ENCODE peak calls at places on chromosome 20, in eight cellular contexts. W is HepG2, M is transverse colon, Y is H1, L is ovary, F is stomach, V is K562, R is A549. D is an unnamed sample.

GRCh38 chr20:45059022-45059728 is 41.8 kb downstream of the KCNS1 start:
- DNase-seq in W (no peak), M (no peak), Y (no peak), L (no peak), F (no peak), V (no peak), R (no peak), D (no peak)

GRCh38 chr20:2692886-2693285 is 306 bp downstream of the EBF4 start:
- DNase-seq in W (no peak), M (no peak), Y (no peak), L (no peak), F (peak), V (peak), R (peak), D (no peak)

GRCh38 chr20:50335866-50336265 is 145.2 kb downstream of the CEBPB start:
- DNase-seq in W (no peak), M (no peak), Y (no peak), L (no peak), F (no peak), V (no peak), R (no peak), D (no peak)

GRCh38 chr20:43938932-43939761 is 24.5 kb downstream of the TOX2 start:
- DNase-seq in W (peak), M (peak), Y (no peak), L (no peak), F (no peak), V (no peak), R (peak), D (no peak)

GRCh38 chr20:51924509-51924908 is 122.2 kb upstream of the SALL4 start:
- DNase-seq in W (no peak), M (no peak), Y (no peak), L (no peak), F (no peak), V (no peak), R (no peak), D (no peak)

GRCh38 chr20:38032585-38033329 is 499 bp downstream of the TTI1 start:
- DNase-seq in W (peak), M (no peak), Y (no peak), L (no peak), F (no peak), V (no peak), R (no peak), D (no peak)

GRCh38 chr20:11697055-11697454 is 220.6 kb upstream of the BTBD3 start:
- DNase-seq in W (no peak), M (no peak), Y (no peak), L (no peak), F (no peak), V (no peak), R (no peak), D (no peak)

GRCh38 chr20:2873747-2874041 is 413 bp downstream of the PTPRA start:
- DNase-seq in W (peak), M (peak), Y (no peak), L (peak), F (peak), V (no peak), R (peak), D (no peak)

GRCh38 chr20:32539817-32540675 is 45.1 kb downstream of the NOL4L start:
- DNase-seq in W (peak), M (peak), Y (no peak), L (no peak), F (peak), V (peak), R (no peak), D (no peak)

GRCh38 chr20:4384961-4385360 is 336.7 kb upstream of the PRND start:
- DNase-seq in W (no peak), M (no peak), Y (no peak), L (no peak), F (no peak), V (no peak), R (no peak), D (no peak)

GRCh38 chr20:23623666-23624065 is 14.1 kb downstream of the CST3 start:
- DNase-seq in W (no peak), M (no peak), Y (no peak), L (no peak), F (no peak), V (no peak), R (no peak), D (no peak)

GRCh38 chr20:37265152-37265551 is 3.5 kb upstream of the GHRH start:
- DNase-seq in W (no peak), M (no peak), Y (no peak), L (no peak), F (no peak), V (no peak), R (no peak), D (no peak)

GRCh38 chr20:33559212-33559611 is 69.3 kb downstream of the CBFA2T2 start:
- DNase-seq in W (no peak), M (no peak), Y (no peak), L (no peak), F (no peak), V (no peak), R (no peak), D (no peak)

GRCh38 chr20:44720994-44721784 is 6.0 kb downstream of the CCN5 start:
- DNase-seq in W (no peak), M (no peak), Y (no peak), L (peak), F (peak), V (no peak), R (no peak), D (no peak)

GRCh38 chr20:33791959-33792597 is 19.1 kb upstream of the CHMP4B start:
- DNase-seq in W (peak), M (peak), Y (peak), L (no peak), F (peak), V (peak), R (peak), D (peak)

GRCh38 chr20:3262566-3262965 is 23.6 kb upstream of the SLC4A11 start:
- DNase-seq in W (no peak), M (no peak), Y (no peak), L (no peak), F (no peak), V (no peak), R (no peak), D (no peak)

GRCh38 chr20:2767768-2768631 is 32.4 kb downstream of the CPXM1 start:
- DNase-seq in W (no peak), M (no peak), Y (no peak), L (no peak), F (peak), V (no peak), R (no peak), D (no peak)

GRCh38 chr20:32362924-32363364 is 4.8 kb downstream of the ASXL1 start:
- DNase-seq in W (peak), M (no peak), Y (no peak), L (no peak), F (no peak), V (no peak), R (no peak), D (no peak)

GRCh38 chr20:19806806-19807691 is 49.0 kb downstream of the RIN2 start:
- DNase-seq in W (no peak), M (no peak), Y (no peak), L (no peak), F (no peak), V (no peak), R (no peak), D (no peak)

GRCh38 chr20:37007898-37008649 is 56.6 kb upstream of the SAMHD1 start:
- DNase-seq in W (peak), M (no peak), Y (no peak), L (no peak), F (no peak), V (no peak), R (no peak), D (no peak)

GRCh38 chr20:48758206-48758820 is 69.5 kb downstream of the PREX1 start:
- DNase-seq in W (no peak), M (peak), Y (no peak), L (no peak), F (no peak), V (no peak), R (no peak), D (no peak)

GRCh38 chr20:14449323-14449722 is 111.9 kb upstream of the FLRT3 start:
- DNase-seq in W (no peak), M (no peak), Y (no peak), L (no peak), F (no peak), V (no peak), R (no peak), D (no peak)

GRCh38 chr20:51093240-51093763 is 70.4 kb upstream of the KCNG1 start:
- DNase-seq in W (no peak), M (no peak), Y (no peak), L (no peak), F (no peak), V (no peak), R (no peak), D (no peak)

GRCh38 chr20:45138451-45139300 is 14.4 kb upstream of the WFDC12 start:
- DNase-seq in W (peak), M (peak), Y (peak), L (no peak), F (peak), V (peak), R (peak), D (no peak)

GRCh38 chr20:46931699-46932098 is 37.1 kb downstream of the EYA2 start:
- DNase-seq in W (no peak), M (no peak), Y (no peak), L (no peak), F (no peak), V (no peak), R (no peak), D (peak)

GRCh38 chr20:49510562-49511117 is 28.2 kb upstream of the KCNB1 start:
- DNase-seq in W (no peak), M (peak), Y (no peak), L (peak), F (no peak), V (no peak), R (no peak), D (peak)

GRCh38 chr20:47493175-47493953 is 8.3 kb upstream of the NCOA3 start:
- DNase-seq in W (peak), M (peak), Y (no peak), L (peak), F (peak), V (peak), R (peak), D (peak)

GRCh38 chr20:35839891-35840290 is 68.1 kb downstream of the PHF20 start:
- DNase-seq in W (no peak), M (no peak), Y (no peak), L (no peak), F (no peak), V (no peak), R (no peak), D (no peak)
- H3K27ac ChIP-seq in W (no peak), M (no peak), Y (no peak), L (no peak), F (no peak), V (no peak), R (no peak), D (no peak)

DNA sequence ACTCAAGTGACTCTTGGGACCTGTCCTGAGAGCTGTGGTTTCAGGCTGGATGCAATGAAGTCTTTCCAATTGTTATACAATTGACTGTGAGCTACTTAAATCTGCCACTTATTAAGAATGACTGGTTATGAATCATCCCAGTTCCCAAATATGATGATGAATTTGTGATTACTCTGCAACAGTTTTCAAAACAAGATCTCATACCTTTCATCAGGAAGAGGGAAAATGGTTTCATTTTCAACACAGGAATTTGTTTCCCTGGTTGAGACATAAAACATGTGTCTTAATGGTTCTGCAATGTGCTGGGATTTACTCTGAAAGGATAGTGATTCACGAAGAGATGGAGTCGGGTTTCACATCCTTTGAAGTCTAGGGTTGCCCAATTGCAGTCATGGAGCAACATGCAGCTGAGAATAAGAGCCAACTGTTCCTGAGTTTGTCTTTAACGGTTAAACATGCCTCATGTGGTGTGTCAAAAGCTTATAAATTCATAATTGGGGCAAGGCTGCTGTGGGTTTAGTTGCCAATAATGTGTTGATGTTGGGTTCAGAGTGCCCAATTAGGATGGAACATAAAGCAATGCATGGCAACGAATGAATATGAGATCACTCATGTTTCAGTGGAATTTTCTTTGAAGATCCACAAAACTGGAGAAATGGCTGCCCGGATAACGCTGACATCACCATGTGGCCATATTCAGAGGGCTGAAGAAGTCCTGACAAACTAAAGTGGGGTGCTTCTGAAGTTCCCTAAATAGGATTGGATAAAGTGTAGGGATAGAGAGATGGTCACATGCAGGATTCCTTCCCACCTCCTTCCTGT is 41.0 kb downstream of the CYP24A1 start:
- DNase-seq in W (peak), M (peak), Y (no peak), L (no peak), F (no peak), V (no peak), R (peak), D (peak)
- TF ChIP-seq EP300 in W (peak), M (no peak), Y (no peak), L (no peak), F (no peak), V (no peak), R (peak), D (no peak)

DNA sequence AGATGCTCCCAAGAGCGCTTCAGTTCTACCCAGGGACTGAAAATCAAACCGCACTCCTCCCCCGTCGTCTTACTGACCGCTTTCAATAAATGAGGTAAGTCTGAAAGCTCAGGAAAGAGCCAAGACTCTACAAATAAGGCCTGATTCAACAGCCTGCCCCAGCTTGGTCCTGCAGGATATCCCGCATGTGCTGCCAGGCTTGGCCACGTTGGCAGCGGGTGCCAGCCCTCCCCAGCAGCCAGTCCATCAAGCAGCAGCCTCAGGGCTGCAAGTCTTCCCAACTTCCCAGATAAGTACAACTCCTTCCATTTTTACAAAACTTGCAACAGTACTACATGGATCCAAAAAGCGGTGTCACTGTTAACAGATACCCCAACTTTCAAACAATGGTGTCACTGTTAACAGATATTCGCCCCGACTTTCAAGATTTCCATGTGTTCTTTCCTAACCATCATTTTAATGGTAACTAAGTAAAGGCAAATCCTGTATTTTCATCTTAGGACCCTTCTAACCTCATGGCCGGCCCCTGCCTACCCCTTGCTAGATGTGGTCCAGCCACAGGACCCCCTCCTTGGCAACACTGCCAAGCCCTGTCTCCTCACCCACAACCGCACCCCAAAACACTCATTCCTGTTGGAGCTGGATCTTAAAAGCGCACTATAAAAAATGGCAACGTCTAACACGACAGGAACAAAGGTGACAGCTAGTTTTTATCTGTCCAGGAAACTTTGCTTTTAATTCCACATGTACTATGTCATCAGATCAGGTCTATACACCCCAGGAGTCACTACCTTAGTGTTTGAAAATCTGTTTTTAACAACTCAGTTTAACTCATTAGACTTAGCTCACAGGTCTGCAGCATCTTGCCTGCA is 28.0 kb downstream of the DIDO1 start:
- DNase-seq in W (no peak), M (no peak), Y (no peak), L (no peak), F (no peak), V (no peak), R (no peak), D (no peak)
- H3K27ac ChIP-seq in W (no peak), M (no peak), Y (no peak), L (no peak), F (peak), V (no peak), R (no peak), D (no peak)

DNA sequence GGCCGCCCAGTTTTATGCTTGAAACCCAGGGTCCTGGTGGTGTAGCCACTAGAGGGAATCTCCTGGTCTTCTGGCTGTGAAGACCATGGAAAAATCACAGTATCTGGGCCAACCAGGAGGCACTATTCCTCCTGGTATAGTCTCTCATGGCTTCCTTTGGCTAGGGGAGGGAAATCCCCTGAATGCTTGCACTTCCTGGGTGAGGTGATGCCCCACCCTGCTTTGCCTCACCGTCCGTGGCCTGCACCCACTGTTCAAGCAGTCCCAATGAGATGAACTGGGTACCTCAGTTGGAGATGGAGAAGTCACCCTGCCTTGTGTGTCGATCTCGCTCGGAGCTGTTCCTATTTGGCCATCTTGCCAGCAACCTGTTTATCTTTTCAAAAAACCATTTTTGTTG is 10.1 kb upstream of the ZNF337 start:
- DNase-seq in W (no peak), M (no peak), Y (no peak), L (no peak), F (no peak), V (no peak), R (no peak), D (no peak)
- TF ChIP-seq EP300 in W (no peak), M (no peak), Y (no peak), L (no peak), F (no peak), V (no peak), R (no peak), D (no peak)

GRCh38 chr20:56842086-56842485 is 213.0 kb downstream of the TFAP2C start:
- DNase-seq in W (no peak), M (no peak), Y (no peak), L (no peak), F (no peak), V (no peak), R (no peak), D (no peak)

GRCh38 chr20:56843817-56844216 is 214.7 kb downstream of the TFAP2C start:
- DNase-seq in W (no peak), M (no peak), Y (no peak), L (no peak), F (no peak), V (no peak), R (no peak), D (no peak)

GRCh38 chr20:56841346-56841908 is 212.3 kb downstream of the TFAP2C start:
- DNase-seq in W (no peak), M (no peak), Y (no peak), L (no peak), F (no peak), V (no peak), R (no peak), D (no peak)

GRCh38 chr20:56845546-56846081 is 216.5 kb downstream of the TFAP2C start:
- DNase-seq in W (no peak), M (no peak), Y (no peak), L (no peak), F (no peak), V (no peak), R (no peak), D (no peak)

DNA sequence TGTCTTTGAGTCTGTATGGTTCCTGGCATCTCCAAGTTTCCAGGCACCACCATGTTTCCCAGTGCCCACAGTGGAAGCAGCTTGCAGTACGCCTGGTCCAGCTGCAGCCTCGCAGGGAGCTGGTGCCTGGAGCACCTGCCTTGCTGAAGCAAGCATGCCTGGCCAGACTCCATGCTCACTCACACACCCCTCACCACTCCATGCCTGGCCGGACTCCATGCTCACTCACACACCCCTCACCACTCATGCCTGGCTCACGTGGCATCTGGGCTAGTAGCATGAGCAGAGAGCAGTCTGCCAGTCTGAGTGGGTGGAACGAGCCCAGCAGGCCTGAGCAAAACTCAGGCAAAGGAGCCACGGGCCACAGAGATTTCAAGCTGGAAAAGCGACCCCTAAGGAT is 214.3 kb downstream of the TFAP2C start:
- DNase-seq in W (no peak), M (no peak), Y (no peak), L (no peak), F (no peak), V (no peak), R (no peak), D (no peak)
- H3K27ac ChIP-seq in W (no peak), M (no peak), Y (no peak), L (no peak), F (no peak), V (no peak), R (no peak), D (no peak)

D was measured in suprapubic skin.